ENCODE peak calls at places on chromosomes 3 and 15, in six cellular contexts. J is dorsolateral prefrontal cortex, Y is HepG2, M is BE2C, B is cardiac muscle cell, H is GM13976. I is an unnamed sample.

GRCh38 chr3:13491206-13491974 is 11.3 kb downstream of the HDAC11 start:
- DNase-seq in H (no peak), Y (no peak), J (no peak), B (no peak), M (no peak), I (no peak)

GRCh38 chr15:93076875-93077274 is 12.1 kb downstream of the RGMA start:
- DNase-seq in M (no peak), Y (no peak), J (peak), B (no peak), H (no peak), I (no peak)

GRCh38 chr3:157282261-157283191 is 122.6 kb upstream of the CCNL1 start:
- DNase-seq in H (no peak), Y (no peak), M (no peak), B (no peak), J (no peak), I (no peak)

GRCh38 chr3:72836923-72837322 is 11.3 kb downstream of the SHQ1 start:
- DNase-seq in M (no peak), B (no peak), J (peak), Y (no peak), H (no peak), I (no peak)

GRCh38 chr15:74274485-74275038 is 38.4 kb downstream of the CCDC33 start:
- DNase-seq in M (no peak), Y (no peak), J (no peak), H (no peak), B (no peak), I (no peak)

GRCh38 chr3:57583544-57583943 is 13.6 kb downstream of the ARF4 start:
- DNase-seq in B (no peak), M (no peak), J (no peak), H (no peak), Y (no peak), I (no peak)

GRCh38 chr15:27058939-27059338 is 88.0 kb downstream of the GABRG3 start:
- DNase-seq in B (no peak), H (no peak), J (no peak), M (no peak), Y (no peak), I (no peak)

GRCh38 chr3:104145164-104145563 is 1221.5 kb upstream of the ALCAM start:
- DNase-seq in H (no peak), B (no peak), M (no peak), Y (no peak), J (no peak), I (no peak)

GRCh38 chr3:45225465-45226205 is 452 bp downstream of the TMEM158 start:
- DNase-seq in B (peak), J (peak), M (peak), Y (no peak), H (peak), I (peak)

GRCh38 chr3:149466192-149466591 is 8.3 kb upstream of the TM4SF4 start:
- DNase-seq in M (no peak), B (no peak), J (no peak), Y (no peak), H (no peak), I (no peak)

GRCh38 chr3:119939087-119939486 is 155.2 kb downstream of the GSK3B start:
- DNase-seq in Y (no peak), J (no peak), H (no peak), M (no peak), B (no peak), I (no peak)

GRCh38 chr3:107431048-107431297 is 53.7 kb downstream of the CCDC54 start:
- DNase-seq in M (no peak), B (no peak), H (no peak), J (peak), Y (no peak), I (no peak)

GRCh38 chr15:66815322-66815721 is 113.3 kb downstream of the SMAD6 start:
- DNase-seq in Y (no peak), M (no peak), J (no peak), H (no peak), B (no peak), I (no peak)

GRCh38 chr3:191302451-191302850 is 26.7 kb upstream of the CCDC50 start:
- DNase-seq in H (no peak), B (no peak), J (no peak), M (no peak), Y (no peak), I (no peak)

GRCh38 chr3:38969321-38970235 is 82.2 kb downstream of the SCN11A start:
- DNase-seq in J (no peak), H (no peak), B (no peak), Y (no peak), M (no peak), I (no peak)

GRCh38 chr15:74212494-74212893 is 9.9 kb upstream of the STRA6 start:
- DNase-seq in Y (no peak), B (no peak), H (peak), M (no peak), J (no peak), I (no peak)

GRCh38 chr15:25394893-25395292 is 43.9 kb downstream of the UBE3A start:
- DNase-seq in M (no peak), J (no peak), B (no peak), H (no peak), Y (no peak), I (no peak)

GRCh38 chr3:157542711-157543485 is 39.7 kb upstream of the VEPH1 start:
- DNase-seq in B (peak), Y (no peak), J (peak), M (peak), H (peak), I (peak)

GRCh38 chr3:121592856-121593702 is at the start of gene FBXO40:
- DNase-seq in H (no peak), M (no peak), J (peak), Y (no peak), B (peak), I (peak)

GRCh38 chr3:126782554-126782953 is 78.5 kb downstream of the CHCHD6 start:
- DNase-seq in H (no peak), B (no peak), M (no peak), J (no peak), Y (no peak), I (no peak)

GRCh38 chr3:125683067-125683844 is 88.0 kb upstream of the OSBPL11 start:
- DNase-seq in Y (no peak), H (no peak), M (no peak), B (no peak), J (peak), I (no peak)

GRCh38 chr3:56855856-56856538 is 54.2 kb upstream of the ARHGEF3 start:
- DNase-seq in B (peak), Y (peak), H (peak), M (peak), J (peak), I (peak)

GRCh38 chr3:71908001-71908400 is 123.1 kb upstream of the PROK2 start:
- DNase-seq in J (no peak), H (no peak), M (peak), Y (no peak), B (no peak), I (no peak)

GRCh38 chr3:65439641-65440040 is 599.1 kb downstream of the MAGI1 start:
- DNase-seq in H (peak), M (peak), B (peak), J (peak), Y (peak), I (peak)

GRCh38 chr3:53242642-53243041 is 13.2 kb downstream of the TKT start:
- DNase-seq in J (no peak), Y (no peak), H (no peak), B (no peak), M (no peak), I (no peak)

GRCh38 chr3:134250717-134251220 is at the start of gene RYK:
- DNase-seq in Y (peak), H (peak), B (peak), M (peak), J (peak), I (peak)

GRCh38 chr3:2950159-2950558 is 160.0 kb downstream of the IL5RA start:
- DNase-seq in J (no peak), B (no peak), Y (no peak), M (peak), H (no peak), I (no peak)

GRCh38 chr3:149579838-149580542 is 77.8 kb downstream of the WWTR1 start:
- DNase-seq in J (no peak), B (no peak), M (no peak), H (no peak), Y (no peak), I (no peak)

GRCh38 chr3:128455786-128456748 is 10.6 kb downstream of the DNAJB8 start:
- DNase-seq in B (no peak), J (no peak), H (no peak), Y (no peak), M (peak), I (no peak)

GRCh38 chr3:161576733-161577510 is 80.3 kb downstream of the OTOL1 start:
- DNase-seq in J (no peak), Y (no peak), M (no peak), H (no peak), B (no peak), I (no peak)

GRCh38 chr15:29121907-29122306 is 147.7 kb downstream of the NSMCE3 start:
- DNase-seq in Y (no peak), M (no peak), H (no peak), J (no peak), B (no peak), I (no peak)

GRCh38 chr3:13148561-13149330 is 75.5 kb upstream of the IQSEC1 start:
- DNase-seq in B (peak), J (peak), M (no peak), Y (no peak), H (no peak), I (no peak)

GRCh38 chr3:129688310-129688895 is 81.9 kb upstream of the PLXND1 start:
- DNase-seq in B (peak), H (no peak), J (peak), M (peak), Y (peak), I (peak)
- TF ChIP-seq CTCF in B (no peak), H (no peak), J (no peak), M (peak), Y (no peak), I (no peak)

GRCh38 chr3:156106721-156107373 is 13.5 kb upstream of the KCNAB1 start:
- DNase-seq in B (peak), Y (no peak), M (no peak), J (no peak), H (no peak), I (no peak)
- TF ChIP-seq CTCF in B (peak), Y (no peak), M (peak), J (no peak), H (no peak), I (peak)

GRCh38 chr3:138327831-138328230 is 1.8 kb downstream of the NME9 start:
- DNase-seq in H (no peak), Y (no peak), J (no peak), M (no peak), B (no peak), I (no peak)

GRCh38 chr3:138329127-138329983 is at the start of gene NME9:
- DNase-seq in M (peak), H (peak), B (peak), J (peak), Y (peak), I (peak)

GRCh38 chr3:138329984-138330293 is 288 bp upstream of the NME9 start:
- DNase-seq in B (no peak), H (no peak), M (no peak), J (no peak), Y (no peak), I (no peak)

GRCh38 chr3:138326866-138327595 is 2.6 kb downstream of the NME9 start:
- DNase-seq in J (no peak), B (no peak), M (no peak), Y (no peak), H (no peak), I (no peak)

GRCh38 chr3:138328341-138328740 is 1.3 kb downstream of the NME9 start:
- DNase-seq in J (no peak), M (no peak), Y (no peak), B (peak), H (no peak), I (no peak)
- TF ChIP-seq CTCF in J (no peak), M (peak), Y (no peak), B (peak), H (no peak), I (no peak)

GRCh38 chr15:55827204-55827603 is 84.3 kb upstream of the PRTG start:
- DNase-seq in B (no peak), H (no peak), M (peak), Y (no peak), J (no peak), I (no peak)
- TF ChIP-seq CTCF in B (no peak), H (no peak), M (peak), Y (no peak), J (no peak), I (no peak)

DNA sequence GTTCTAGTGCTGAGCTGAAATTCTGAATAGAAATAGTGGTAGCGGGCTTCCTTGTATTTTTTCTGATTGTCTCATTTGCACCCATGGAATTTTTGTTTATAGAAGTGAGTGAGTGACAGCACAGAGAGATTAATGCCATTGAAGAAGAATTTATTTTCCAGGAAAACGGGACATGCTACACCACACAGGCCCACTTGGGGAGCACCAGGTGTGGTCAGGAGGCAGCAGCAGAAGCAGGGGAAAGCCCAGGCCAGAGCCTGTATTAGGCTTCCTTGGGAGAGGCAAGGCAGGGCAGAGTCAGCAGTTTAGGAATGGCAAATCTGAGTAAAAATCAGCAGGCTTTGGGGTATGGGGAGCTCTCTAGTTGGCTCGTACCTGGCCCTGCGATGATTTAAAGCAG is 88.4 kb upstream of the ATP11B start:
- DNase-seq in M (no peak), H (no peak), Y (no peak), J (no peak), B (no peak), I (no peak)
- TF ChIP-seq CTCF in M (no peak), H (no peak), Y (no peak), J (no peak), B (no peak), I (no peak)

DNA sequence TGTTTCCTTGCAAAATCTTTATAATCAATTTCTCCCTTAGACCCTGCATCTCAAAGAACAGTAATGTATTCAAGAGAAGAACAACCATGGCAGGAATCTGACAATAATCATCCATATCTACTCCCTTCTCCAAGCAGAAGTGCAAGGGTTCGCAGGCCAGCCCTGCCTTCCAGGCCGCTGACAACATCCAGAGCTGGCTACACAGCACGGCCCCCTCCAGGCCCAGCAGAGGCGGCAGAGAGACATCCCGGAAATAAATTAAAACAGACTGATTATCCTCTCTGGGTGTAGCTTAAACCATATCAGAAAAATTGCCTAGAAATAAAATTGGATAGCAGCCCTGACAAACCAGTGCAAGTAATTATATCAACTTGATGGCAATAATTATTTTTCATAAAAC is 223.3 kb downstream of the FAM43A start:
- DNase-seq in M (peak), B (no peak), H (no peak), Y (no peak), J (no peak), I (no peak)
- TF ChIP-seq CTCF in M (peak), B (peak), H (no peak), Y (no peak), J (no peak), I (no peak)

GRCh38 chr15:78811124-78811824 is at the start of gene ADAMTS7:
- DNase-seq in M (peak), Y (no peak), B (peak), H (peak), J (peak), I (peak)
- TF ChIP-seq CTCF in M (peak), Y (peak), B (peak), H (peak), J (peak), I (peak)

GRCh38 chr15:40436116-40436891 is 4.4 kb upstream of the BAHD1 start:
- DNase-seq in M (peak), Y (no peak), J (no peak), B (no peak), H (no peak), I (no peak)
- TF ChIP-seq CTCF in M (no peak), Y (no peak), J (no peak), B (no peak), H (no peak), I (no peak)